ENCODE peak calls at places on chromosomes 6 and 20, in four cellular contexts. X is substantia nigra; R is activated naive CD4-positive, alpha-beta T cell; H is stimulated activated CD8-positive, alpha-beta memory T cell treated with anti-CD3 and anti-CD28 coated beads, Interleukin-12 subunit alpha, Interleukin-12 subunit beta, amount 100 ng/mL, for 4 hours. U is an unnamed sample.

GRCh38 chr6:155162682-155163081 is 101.1 kb upstream of the CLDN20 start:
- DNase-seq in X (no peak), R (no peak), H (no peak), U (no peak)

GRCh38 chr6:30112402-30113376 is at the start of gene TRIM31:
- DNase-seq in X (no peak), R (no peak), H (no peak), U (no peak)

GRCh38 chr20:6685181-6685582 is 82.3 kb upstream of the BMP2 start:
- DNase-seq in X (no peak), R (no peak), H (no peak), U (no peak)

GRCh38 chr20:61572312-61572711 is 320.3 kb downstream of the CDH4 start:
- DNase-seq in X (no peak), R (no peak), H (no peak), U (no peak)

GRCh38 chr20:59823030-59823423 is 110.4 kb downstream of the SYCP2 start:
- DNase-seq in X (no peak), R (no peak), H (no peak), U (no peak)

GRCh38 chr20:57659789-57660509 is 39.7 kb upstream of the ZBP1 start:
- DNase-seq in X (no peak), R (no peak), H (no peak), U (no peak)

GRCh38 chr6:167691566-167692312 is 135.0 kb upstream of the AFDN start:
- DNase-seq in X (no peak), R (no peak), H (no peak), U (no peak)

GRCh38 chr6:6614965-6615304 is 26.4 kb downstream of the LY86 start:
- DNase-seq in X (no peak), R (no peak), H (no peak), U (no peak)

GRCh38 chr6:166032366-166033171 is 135.1 kb downstream of the TBXT start:
- DNase-seq in X (no peak), R (no peak), H (no peak), U (no peak)

GRCh38 chr6:96570053-96570452 is 7.1 kb downstream of the FHL5 start:
- DNase-seq in X (no peak), R (no peak), H (no peak), U (no peak)

GRCh38 chr6:65091561-65091960 is 615.5 kb downstream of the EYS start:
- DNase-seq in X (no peak), R (no peak), H (no peak), U (no peak)

GRCh38 chr6:165674155-165675029 is 11.4 kb upstream of the PDE10A start:
- DNase-seq in X (no peak), R (no peak), H (no peak), U (no peak)

GRCh38 chr6:158825038-158825950 is 6.1 kb upstream of the EZR start:
- DNase-seq in X (no peak), R (no peak), H (no peak), U (no peak)

GRCh38 chr6:1798965-1799325 is 189.2 kb downstream of the FOXC1 start:
- DNase-seq in X (no peak), R (no peak), H (no peak), U (no peak)

GRCh38 chr6:33000053-33000452 is 9.3 kb downstream of the HLA-DOA start:
- DNase-seq in X (no peak), R (no peak), H (no peak), U (no peak)

GRCh38 chr20:7723284-7723683 is 217.0 kb downstream of the HAO1 start:
- DNase-seq in X (no peak), R (no peak), H (no peak), U (no peak)

GRCh38 chr20:12790856-12791255 is 217.9 kb upstream of the SPTLC3 start:
- DNase-seq in X (no peak), R (no peak), H (no peak), U (no peak)